ENCODE peak calls at places on chromosomes 1 and 21, in six cellular contexts. One of them, this sample, is unnamed.

GRCh38 chr1:40939320-40940059 is 40.0 kb upstream of the CTPS1 start:
- DNase-seq in neural progenitor cell: no peak
- DNase-seq in SK-N-SH: no peak
- DNase-seq in HCT116: no peak
- DNase-seq in GM23248: peak
- DNase-seq in MM.1S: no peak
- DNase-seq in this sample: no peak

GRCh38 chr21:44337941-44338895 is 972 bp downstream of the CFAP410 start:
- DNase-seq in neural progenitor cell: peak
- DNase-seq in SK-N-SH: peak
- DNase-seq in HCT116: peak
- DNase-seq in GM23248: peak
- DNase-seq in MM.1S: peak
- DNase-seq in this sample: peak

GRCh38 chr1:77540501-77541161 is 141.8 kb downstream of the ZZZ3 start:
- DNase-seq in neural progenitor cell: no peak
- DNase-seq in SK-N-SH: no peak
- DNase-seq in HCT116: no peak
- DNase-seq in GM23248: peak
- DNase-seq in MM.1S: no peak
- DNase-seq in this sample: peak

GRCh38 chr1:206794294-206794908 is 22.1 kb upstream of the IL10 start:
- DNase-seq in neural progenitor cell: no peak
- DNase-seq in SK-N-SH: no peak
- DNase-seq in HCT116: no peak
- DNase-seq in GM23248: no peak
- DNase-seq in MM.1S: peak
- DNase-seq in this sample: no peak

GRCh38 chr1:116504308-116505156 is 66.3 kb downstream of the CD58 start:
- DNase-seq in neural progenitor cell: no peak
- DNase-seq in SK-N-SH: no peak
- DNase-seq in HCT116: no peak
- DNase-seq in GM23248: peak
- DNase-seq in MM.1S: peak
- DNase-seq in this sample: peak

GRCh38 chr1:58779059-58779754 is 4.6 kb downstream of the JUN start:
- DNase-seq in neural progenitor cell: no peak
- DNase-seq in SK-N-SH: no peak
- DNase-seq in HCT116: no peak
- DNase-seq in GM23248: no peak
- DNase-seq in MM.1S: no peak
- DNase-seq in this sample: no peak

GRCh38 chr1:1215266-1215676 is 1.3 kb upstream of the TNFRSF4 start:
- DNase-seq in neural progenitor cell: no peak
- DNase-seq in SK-N-SH: no peak
- DNase-seq in HCT116: no peak
- DNase-seq in GM23248: no peak
- DNase-seq in MM.1S: no peak
- DNase-seq in this sample: no peak

GRCh38 chr1:200530551-200531261 is 89.8 kb downstream of the KIF14 start:
- DNase-seq in neural progenitor cell: no peak
- DNase-seq in SK-N-SH: no peak
- DNase-seq in HCT116: no peak
- DNase-seq in GM23248: no peak
- DNase-seq in MM.1S: no peak
- DNase-seq in this sample: no peak

GRCh38 chr1:244552336-244552735 is 91.3 kb downstream of the CATSPERE start:
- DNase-seq in neural progenitor cell: no peak
- DNase-seq in SK-N-SH: no peak
- DNase-seq in HCT116: no peak
- DNase-seq in GM23248: peak
- DNase-seq in MM.1S: no peak
- DNase-seq in this sample: peak

GRCh38 chr1:207034998-207035397 is 2.4 kb upstream of the C1orf116 start:
- DNase-seq in neural progenitor cell: no peak
- DNase-seq in SK-N-SH: no peak
- DNase-seq in HCT116: no peak
- DNase-seq in GM23248: peak
- DNase-seq in MM.1S: no peak
- DNase-seq in this sample: peak

GRCh38 chr1:119001181-119002018 is 13.3 kb upstream of the TBX15 start:
- DNase-seq in neural progenitor cell: peak
- DNase-seq in SK-N-SH: no peak
- DNase-seq in HCT116: no peak
- DNase-seq in GM23248: peak
- DNase-seq in MM.1S: no peak
- DNase-seq in this sample: no peak

GRCh38 chr1:226309398-226310122 is 596 bp upstream of the LIN9 start:
- DNase-seq in neural progenitor cell: peak
- DNase-seq in SK-N-SH: no peak
- DNase-seq in HCT116: no peak
- DNase-seq in GM23248: peak
- DNase-seq in MM.1S: peak
- DNase-seq in this sample: peak

GRCh38 chr21:28277324-28277723 is 715.4 kb downstream of the LTN1 start:
- DNase-seq in neural progenitor cell: no peak
- DNase-seq in SK-N-SH: no peak
- DNase-seq in HCT116: no peak
- DNase-seq in GM23248: no peak
- DNase-seq in MM.1S: no peak
- DNase-seq in this sample: no peak

GRCh38 chr1:86546787-86547221 is at the start of gene CLCA4:
- DNase-seq in neural progenitor cell: no peak
- DNase-seq in SK-N-SH: no peak
- DNase-seq in HCT116: no peak
- DNase-seq in GM23248: no peak
- DNase-seq in MM.1S: no peak
- DNase-seq in this sample: peak

GRCh38 chr1:183106746-183107145 is 79.3 kb upstream of the LAMC2 start:
- DNase-seq in neural progenitor cell: no peak
- DNase-seq in SK-N-SH: no peak
- DNase-seq in HCT116: no peak
- DNase-seq in GM23248: peak
- DNase-seq in MM.1S: no peak
- DNase-seq in this sample: no peak

GRCh38 chr1:216927111-216927510 is 203.9 kb upstream of the ESRRG start:
- DNase-seq in neural progenitor cell: peak
- DNase-seq in SK-N-SH: no peak
- DNase-seq in HCT116: no peak
- DNase-seq in GM23248: no peak
- DNase-seq in MM.1S: no peak
- DNase-seq in this sample: no peak

GRCh38 chr21:31117046-31117916 is 79.0 kb upstream of the KRTAP19-8 start:
- DNase-seq in neural progenitor cell: no peak
- DNase-seq in SK-N-SH: no peak
- DNase-seq in HCT116: peak
- DNase-seq in GM23248: peak
- DNase-seq in MM.1S: no peak
- DNase-seq in this sample: peak

GRCh38 chr1:205715628-205716027 is 34.4 kb downstream of the NUCKS1 start:
- DNase-seq in neural progenitor cell: no peak
- DNase-seq in SK-N-SH: no peak
- DNase-seq in HCT116: no peak
- DNase-seq in GM23248: no peak
- DNase-seq in MM.1S: no peak
- DNase-seq in this sample: no peak

GRCh38 chr1:156004843-156005593 is 15.7 kb downstream of the SSR2 start:
- DNase-seq in neural progenitor cell: no peak
- DNase-seq in SK-N-SH: no peak
- DNase-seq in HCT116: no peak
- DNase-seq in GM23248: peak
- DNase-seq in MM.1S: no peak
- DNase-seq in this sample: no peak

GRCh38 chr1:211349730-211350129 is 23.1 kb downstream of the TRAF5 start:
- DNase-seq in neural progenitor cell: no peak
- DNase-seq in SK-N-SH: no peak
- DNase-seq in HCT116: no peak
- DNase-seq in GM23248: no peak
- DNase-seq in MM.1S: no peak
- DNase-seq in this sample: peak

GRCh38 chr1:46816930-46817329 is 18.1 kb downstream of the CYP4B1 start:
- DNase-seq in neural progenitor cell: no peak
- DNase-seq in SK-N-SH: no peak
- DNase-seq in HCT116: no peak
- DNase-seq in GM23248: no peak
- DNase-seq in MM.1S: no peak
- DNase-seq in this sample: no peak

GRCh38 chr1:13965770-13966398 is 265.9 kb downstream of the PRDM2 start:
- DNase-seq in neural progenitor cell: peak
- DNase-seq in SK-N-SH: peak
- DNase-seq in HCT116: peak
- DNase-seq in GM23248: peak
- DNase-seq in MM.1S: peak
- DNase-seq in this sample: peak

GRCh38 chr1:56827711-56828110 is 8.5 kb upstream of the FYB2 start:
- DNase-seq in neural progenitor cell: no peak
- DNase-seq in SK-N-SH: no peak
- DNase-seq in HCT116: no peak
- DNase-seq in GM23248: no peak
- DNase-seq in MM.1S: no peak
- DNase-seq in this sample: no peak

GRCh38 chr1:41726899-41727748 is 191.6 kb downstream of the HIVEP3 start:
- DNase-seq in neural progenitor cell: no peak
- DNase-seq in SK-N-SH: no peak
- DNase-seq in HCT116: no peak
- DNase-seq in GM23248: no peak
- DNase-seq in MM.1S: peak
- DNase-seq in this sample: no peak

GRCh38 chr1:145714524-145715111 is 4.7 kb upstream of the CD160 start:
- DNase-seq in neural progenitor cell: no peak
- DNase-seq in SK-N-SH: no peak
- DNase-seq in HCT116: no peak
- DNase-seq in GM23248: no peak
- DNase-seq in MM.1S: no peak
- DNase-seq in this sample: no peak

GRCh38 chr1:19665456-19666138 is 922 bp downstream of the HTR6 start:
- DNase-seq in neural progenitor cell: peak
- DNase-seq in SK-N-SH: peak
- DNase-seq in HCT116: no peak
- DNase-seq in GM23248: peak
- DNase-seq in MM.1S: no peak
- DNase-seq in this sample: no peak

GRCh38 chr1:177174921-177175634 is 4.3 kb downstream of the BRINP2 start:
- DNase-seq in neural progenitor cell: no peak
- DNase-seq in SK-N-SH: no peak
- DNase-seq in HCT116: no peak
- DNase-seq in GM23248: no peak
- DNase-seq in MM.1S: no peak
- DNase-seq in this sample: no peak

GRCh38 chr1:223556414-223557124 is 108.9 kb downstream of the CAPN8 start:
- DNase-seq in neural progenitor cell: peak
- DNase-seq in SK-N-SH: peak
- DNase-seq in HCT116: peak
- DNase-seq in GM23248: peak
- DNase-seq in MM.1S: peak
- DNase-seq in this sample: peak

GRCh38 chr1:233045591-233045990 is 95.2 kb downstream of the NTPCR start:
- DNase-seq in neural progenitor cell: no peak
- DNase-seq in SK-N-SH: no peak
- DNase-seq in HCT116: no peak
- DNase-seq in GM23248: peak
- DNase-seq in MM.1S: no peak
- DNase-seq in this sample: no peak

GRCh38 chr1:37726191-37726590 is 33.9 kb downstream of the CDCA8 start:
- DNase-seq in neural progenitor cell: no peak
- DNase-seq in SK-N-SH: no peak
- DNase-seq in HCT116: no peak
- DNase-seq in GM23248: no peak
- DNase-seq in MM.1S: no peak
- DNase-seq in this sample: no peak

GRCh38 chr1:213864007-213864406 is 123.8 kb upstream of the PROX1 start:
- DNase-seq in neural progenitor cell: no peak
- DNase-seq in SK-N-SH: no peak
- DNase-seq in HCT116: no peak
- DNase-seq in GM23248: no peak
- DNase-seq in MM.1S: no peak
- DNase-seq in this sample: no peak
- TF ChIP-seq EZH2phosphoT487 in neural progenitor cell: no peak
- TF ChIP-seq EZH2phosphoT487 in SK-N-SH: no peak
- TF ChIP-seq EZH2phosphoT487 in HCT116: no peak
- TF ChIP-seq EZH2phosphoT487 in GM23248: no peak
- TF ChIP-seq EZH2phosphoT487 in MM.1S: no peak
- TF ChIP-seq EZH2phosphoT487 in this sample: no peak

DNA sequence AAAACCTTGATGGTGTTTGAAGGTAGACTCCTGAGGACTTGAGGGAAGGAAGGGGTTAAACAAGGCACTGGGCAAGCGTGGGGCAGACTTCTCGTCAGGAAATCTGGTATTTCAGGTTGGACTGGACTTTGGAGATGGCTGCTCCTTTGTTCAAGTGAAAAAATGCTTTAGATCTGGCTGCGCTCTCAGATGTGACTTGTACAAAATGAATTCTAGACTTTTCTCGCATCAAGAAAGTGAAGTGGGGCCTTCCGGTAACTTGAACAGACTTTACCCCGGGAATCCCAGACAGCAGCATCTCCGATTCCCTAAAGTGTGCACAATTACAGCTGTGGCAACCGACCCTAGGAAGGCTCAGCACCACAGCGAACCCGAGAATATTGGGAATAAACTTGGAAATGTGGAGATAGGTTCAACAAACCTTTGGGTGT is 44.3 kb upstream of the ERRFI1 start:
- DNase-seq in neural progenitor cell: no peak
- DNase-seq in SK-N-SH: no peak
- DNase-seq in HCT116: peak
- DNase-seq in GM23248: no peak
- DNase-seq in MM.1S: no peak
- DNase-seq in this sample: peak
- H3K9ac ChIP-seq in neural progenitor cell: no peak
- H3K9ac ChIP-seq in SK-N-SH: no peak
- H3K9ac ChIP-seq in HCT116: peak
- H3K9ac ChIP-seq in GM23248: no peak
- H3K9ac ChIP-seq in MM.1S: no peak
- H3K9ac ChIP-seq in this sample: peak

GRCh38 chr1:54474500-54475235 is 68.5 kb upstream of the SSBP3 start:
- DNase-seq in neural progenitor cell: peak
- DNase-seq in SK-N-SH: peak
- DNase-seq in HCT116: no peak
- DNase-seq in GM23248: peak
- DNase-seq in MM.1S: no peak
- DNase-seq in this sample: no peak
- H2AFZ ChIP-seq in neural progenitor cell: peak
- H2AFZ ChIP-seq in SK-N-SH: no peak
- H2AFZ ChIP-seq in HCT116: no peak
- H2AFZ ChIP-seq in GM23248: peak
- H2AFZ ChIP-seq in MM.1S: no peak
- H2AFZ ChIP-seq in this sample: no peak

DNA sequence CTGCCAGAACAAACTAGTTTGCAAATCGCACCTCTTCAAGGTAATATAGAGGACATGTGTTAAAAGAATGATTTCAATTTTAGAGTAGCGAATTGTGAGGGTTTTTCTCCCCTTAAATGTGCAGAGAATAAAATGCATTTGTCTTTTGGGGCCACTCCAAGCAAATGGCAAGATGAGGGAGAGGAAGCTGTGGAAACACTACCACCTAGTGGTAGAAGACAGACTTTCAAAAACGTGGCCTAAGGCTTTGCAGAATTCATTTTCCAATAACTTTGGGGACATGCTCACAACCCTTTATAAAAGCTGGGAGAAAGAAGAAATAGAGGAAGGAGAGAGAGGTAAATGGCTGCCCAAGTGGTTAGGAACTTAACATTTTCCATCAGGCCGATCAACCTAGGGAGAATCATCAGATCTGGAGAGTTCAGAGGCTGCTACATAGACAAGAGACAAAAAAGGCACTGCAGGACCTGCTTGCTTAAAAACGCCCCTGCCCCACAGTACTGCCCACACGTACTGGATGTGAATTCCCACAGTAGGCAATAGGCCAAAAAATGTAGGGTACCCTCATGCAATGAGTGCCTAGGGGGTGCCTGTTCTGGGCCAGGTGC is 15.7 kb upstream of the RCAN1 start:
- DNase-seq in neural progenitor cell: peak
- DNase-seq in SK-N-SH: peak
- DNase-seq in HCT116: peak
- DNase-seq in GM23248: peak
- DNase-seq in MM.1S: peak
- DNase-seq in this sample: peak
- TF ChIP-seq EZH2phosphoT487 in neural progenitor cell: no peak
- TF ChIP-seq EZH2phosphoT487 in SK-N-SH: no peak
- TF ChIP-seq EZH2phosphoT487 in HCT116: no peak
- TF ChIP-seq EZH2phosphoT487 in GM23248: no peak
- TF ChIP-seq EZH2phosphoT487 in MM.1S: no peak
- TF ChIP-seq EZH2phosphoT487 in this sample: no peak